ENCODE peak calls at places on chromosomes 13 and 19, in four cellular contexts. One of them, this sample, is unnamed.

GRCh38 chr13:51811046-51811445 is 7.1 kb upstream of the DHRS12 start:
- DNase-seq in HS-5: no peak
- DNase-seq in stimulated activated CD4-positive, alpha-beta T cell treated with anti-CD3 and anti-CD28 coated beads, TNF-alpha, amount 100 ng/mL, for 4 hours: no peak
- DNase-seq in T-helper 17 cell: no peak
- DNase-seq in this sample: no peak

GRCh38 chr19:50894478-50895356 is 16.5 kb downstream of the KLK4 start:
- DNase-seq in T-helper 17 cell: no peak
- DNase-seq in HS-5: no peak
- DNase-seq in stimulated activated CD4-positive, alpha-beta T cell treated with anti-CD3 and anti-CD28 coated beads, TNF-alpha, amount 100 ng/mL, for 4 hours: no peak
- DNase-seq in this sample: no peak

GRCh38 chr13:52459668-52460067 is 4.4 kb downstream of the CKAP2 start:
- DNase-seq in T-helper 17 cell: no peak
- DNase-seq in stimulated activated CD4-positive, alpha-beta T cell treated with anti-CD3 and anti-CD28 coated beads, TNF-alpha, amount 100 ng/mL, for 4 hours: no peak
- DNase-seq in HS-5: peak; percentile 36
- DNase-seq in this sample: no peak

GRCh38 chr19:29805026-29805925 is 6.5 kb upstream of the CCNE1 start:
- DNase-seq in T-helper 17 cell: no peak
- DNase-seq in HS-5: no peak
- DNase-seq in stimulated activated CD4-positive, alpha-beta T cell treated with anti-CD3 and anti-CD28 coated beads, TNF-alpha, amount 100 ng/mL, for 4 hours: no peak
- DNase-seq in this sample: no peak

GRCh38 chr13:33494596-33495214 is 209.2 kb upstream of the STARD13 start:
- DNase-seq in HS-5: peak; percentile 64
- DNase-seq in T-helper 17 cell: no peak
- DNase-seq in stimulated activated CD4-positive, alpha-beta T cell treated with anti-CD3 and anti-CD28 coated beads, TNF-alpha, amount 100 ng/mL, for 4 hours: no peak
- DNase-seq in this sample: no peak

GRCh38 chr19:3821156-3821555 is 35.0 kb upstream of the MATK start:
- DNase-seq in stimulated activated CD4-positive, alpha-beta T cell treated with anti-CD3 and anti-CD28 coated beads, TNF-alpha, amount 100 ng/mL, for 4 hours: no peak
- DNase-seq in T-helper 17 cell: no peak
- DNase-seq in HS-5: no peak
- DNase-seq in this sample: no peak

GRCh38 chr19:3142292-3142670 is 6.4 kb downstream of the GNA15 start:
- DNase-seq in HS-5: peak; percentile 99
- DNase-seq in T-helper 17 cell: no peak
- DNase-seq in stimulated activated CD4-positive, alpha-beta T cell treated with anti-CD3 and anti-CD28 coated beads, TNF-alpha, amount 100 ng/mL, for 4 hours: no peak
- DNase-seq in this sample: no peak

GRCh38 chr19:28964500-28964899 is 248.5 kb downstream of the UQCRFS1 start:
- DNase-seq in stimulated activated CD4-positive, alpha-beta T cell treated with anti-CD3 and anti-CD28 coated beads, TNF-alpha, amount 100 ng/mL, for 4 hours: no peak
- DNase-seq in HS-5: no peak
- DNase-seq in T-helper 17 cell: no peak
- DNase-seq in this sample: no peak

GRCh38 chr13:50375792-50376191 is 360.5 kb downstream of the KCNRG start:
- DNase-seq in T-helper 17 cell: no peak
- DNase-seq in stimulated activated CD4-positive, alpha-beta T cell treated with anti-CD3 and anti-CD28 coated beads, TNF-alpha, amount 100 ng/mL, for 4 hours: no peak
- DNase-seq in HS-5: no peak
- DNase-seq in this sample: no peak

GRCh38 chr13:112729408-112729807 is 39.6 kb downstream of the ATP11A start:
- DNase-seq in HS-5: no peak
- DNase-seq in stimulated activated CD4-positive, alpha-beta T cell treated with anti-CD3 and anti-CD28 coated beads, TNF-alpha, amount 100 ng/mL, for 4 hours: no peak
- DNase-seq in T-helper 17 cell: no peak
- DNase-seq in this sample: no peak

GRCh38 chr13:94416454-94417080 is 62.9 kb downstream of the DCT start:
- DNase-seq in HS-5: no peak
- DNase-seq in stimulated activated CD4-positive, alpha-beta T cell treated with anti-CD3 and anti-CD28 coated beads, TNF-alpha, amount 100 ng/mL, for 4 hours: no peak
- DNase-seq in T-helper 17 cell: no peak
- DNase-seq in this sample: no peak

GRCh38 chr19:4208385-4209094 is 20.8 kb upstream of the EBI3 start:
- DNase-seq in HS-5: peak; percentile 26
- DNase-seq in T-helper 17 cell: no peak
- DNase-seq in stimulated activated CD4-positive, alpha-beta T cell treated with anti-CD3 and anti-CD28 coated beads, TNF-alpha, amount 100 ng/mL, for 4 hours: no peak
- DNase-seq in this sample: no peak

GRCh38 chr19:6063576-6063961 is 46.7 kb downstream of the RFX2 start:
- DNase-seq in T-helper 17 cell: no peak
- DNase-seq in stimulated activated CD4-positive, alpha-beta T cell treated with anti-CD3 and anti-CD28 coated beads, TNF-alpha, amount 100 ng/mL, for 4 hours: no peak
- DNase-seq in HS-5: no peak
- DNase-seq in this sample: no peak

GRCh38 chr13:44474122-44474910 is 100.7 kb downstream of the SERP2 start:
- DNase-seq in stimulated activated CD4-positive, alpha-beta T cell treated with anti-CD3 and anti-CD28 coated beads, TNF-alpha, amount 100 ng/mL, for 4 hours: no peak
- DNase-seq in T-helper 17 cell: no peak
- DNase-seq in HS-5: no peak
- DNase-seq in this sample: no peak

GRCh38 chr19:58476498-58477015 is 405 bp downstream of the ZNF446 start:
- DNase-seq in stimulated activated CD4-positive, alpha-beta T cell treated with anti-CD3 and anti-CD28 coated beads, TNF-alpha, amount 100 ng/mL, for 4 hours: no peak
- DNase-seq in T-helper 17 cell: no peak
- DNase-seq in HS-5: no peak
- DNase-seq in this sample: no peak

GRCh38 chr13:91375119-91375729 is 23.2 kb upstream of the GPC5 start:
- DNase-seq in stimulated activated CD4-positive, alpha-beta T cell treated with anti-CD3 and anti-CD28 coated beads, TNF-alpha, amount 100 ng/mL, for 4 hours: no peak
- DNase-seq in T-helper 17 cell: no peak
- DNase-seq in HS-5: no peak
- DNase-seq in this sample: no peak

GRCh38 chr19:18587962-18588610 is 512 bp upstream of the REX1BD start:
- DNase-seq in T-helper 17 cell: no peak
- DNase-seq in HS-5: peak; percentile 19
- DNase-seq in stimulated activated CD4-positive, alpha-beta T cell treated with anti-CD3 and anti-CD28 coated beads, TNF-alpha, amount 100 ng/mL, for 4 hours: no peak
- DNase-seq in this sample: no peak

GRCh38 chr19:6212403-6213265 is 67.1 kb downstream of the MLLT1 start:
- DNase-seq in HS-5: no peak
- DNase-seq in stimulated activated CD4-positive, alpha-beta T cell treated with anti-CD3 and anti-CD28 coated beads, TNF-alpha, amount 100 ng/mL, for 4 hours: no peak
- DNase-seq in T-helper 17 cell: no peak
- DNase-seq in this sample: no peak

GRCh38 chr19:44848036-44848804 is 2.1 kb downstream of the NECTIN2 start:
- DNase-seq in stimulated activated CD4-positive, alpha-beta T cell treated with anti-CD3 and anti-CD28 coated beads, TNF-alpha, amount 100 ng/mL, for 4 hours: no peak
- DNase-seq in T-helper 17 cell: no peak
- DNase-seq in HS-5: no peak
- DNase-seq in this sample: no peak

GRCh38 chr19:28737021-28737525 is 475.9 kb downstream of the UQCRFS1 start:
- DNase-seq in T-helper 17 cell: no peak
- DNase-seq in HS-5: peak; percentile 25
- DNase-seq in stimulated activated CD4-positive, alpha-beta T cell treated with anti-CD3 and anti-CD28 coated beads, TNF-alpha, amount 100 ng/mL, for 4 hours: no peak
- DNase-seq in this sample: no peak

GRCh38 chr13:80901111-80902014 is 560.4 kb upstream of the SPRY2 start:
- DNase-seq in T-helper 17 cell: no peak
- DNase-seq in HS-5: no peak
- DNase-seq in stimulated activated CD4-positive, alpha-beta T cell treated with anti-CD3 and anti-CD28 coated beads, TNF-alpha, amount 100 ng/mL, for 4 hours: no peak
- DNase-seq in this sample: no peak

GRCh38 chr19:13215572-13216380 is 65.6 kb downstream of the IER2 start:
- DNase-seq in stimulated activated CD4-positive, alpha-beta T cell treated with anti-CD3 and anti-CD28 coated beads, TNF-alpha, amount 100 ng/mL, for 4 hours: no peak
- DNase-seq in HS-5: no peak
- DNase-seq in T-helper 17 cell: no peak
- DNase-seq in this sample: no peak

This sample was measured in activated CD4-positive, CD25-positive, alpha-beta regulatory T cell treated with anti-CD3 and anti-CD28 coated beads, Interleukin-2, amount 50 U/mL, for 16 hours.